ENCODE peak calls at places on chromosomes 1 and 21, in nine cellular contexts. C, G, V, T, L, U, H, I and K are unnamed samples.

GRCh38 chr1:91594383-91595065 is 93.9 kb downstream of the CDC7 start:
- DNase-seq in C (no peak), G (no peak), V (no peak), T (no peak), L (no peak), U (no peak), H (no peak), I (no peak), K (no peak)

GRCh38 chr1:17567582-17567981 is 28.1 kb downstream of the ARHGEF10L start:
- DNase-seq in C (no peak), G (no peak), V (no peak), T (no peak), L (no peak), U (no peak), H (no peak), I (no peak), K (no peak)

GRCh38 chr1:9093096-9093495 is 23.7 kb upstream of the SLC2A5 start:
- DNase-seq in C (no peak), G (no peak), V (no peak), T (no peak), L (no peak), U (no peak), H (no peak), I (no peak), K (no peak)

GRCh38 chr1:3061981-3062615 is 6.9 kb upstream of the PRDM16 start:
- DNase-seq in C (no peak), G (no peak), V (no peak), T (no peak), L (no peak), U (peak), H (no peak), I (no peak), K (no peak)

GRCh38 chr1:178634445-178634844 is 90.6 kb upstream of the RALGPS2 start:
- DNase-seq in C (no peak), G (no peak), V (no peak), T (peak), L (no peak), U (no peak), H (no peak), I (no peak), K (no peak)

GRCh38 chr1:231929311-231929710 is 302.7 kb downstream of the DISC1 start:
- DNase-seq in C (no peak), G (no peak), V (no peak), T (no peak), L (no peak), U (no peak), H (no peak), I (no peak), K (no peak)

GRCh38 chr1:161206411-161207140 is 4.4 kb downstream of the NDUFS2 start:
- DNase-seq in C (no peak), G (no peak), V (no peak), T (no peak), L (no peak), U (no peak), H (no peak), I (no peak), K (no peak)

GRCh38 chr1:1806890-1807289 is 28.6 kb upstream of the NADK start:
- DNase-seq in C (no peak), G (no peak), V (no peak), T (no peak), L (no peak), U (no peak), H (no peak), I (no peak), K (no peak)

GRCh38 chr1:162235261-162235780 is 141.3 kb downstream of the SPATA46 start:
- DNase-seq in C (no peak), G (no peak), V (no peak), T (peak), L (no peak), U (no peak), H (no peak), I (no peak), K (no peak)

GRCh38 chr1:181405584-181405983 is 77.7 kb upstream of the CACNA1E start:
- DNase-seq in C (no peak), G (no peak), V (no peak), T (no peak), L (no peak), U (no peak), H (no peak), I (no peak), K (no peak)

GRCh38 chr1:156376146-156376545 is 7.1 kb downstream of the RHBG start:
- DNase-seq in C (no peak), G (no peak), V (no peak), T (no peak), L (no peak), U (no peak), H (no peak), I (no peak), K (no peak)
- TF ChIP-seq CTCF in C (no peak), G (no peak), V (no peak), T (no peak), L (no peak), U (no peak), H (no peak), I (no peak), K (no peak)

DNA sequence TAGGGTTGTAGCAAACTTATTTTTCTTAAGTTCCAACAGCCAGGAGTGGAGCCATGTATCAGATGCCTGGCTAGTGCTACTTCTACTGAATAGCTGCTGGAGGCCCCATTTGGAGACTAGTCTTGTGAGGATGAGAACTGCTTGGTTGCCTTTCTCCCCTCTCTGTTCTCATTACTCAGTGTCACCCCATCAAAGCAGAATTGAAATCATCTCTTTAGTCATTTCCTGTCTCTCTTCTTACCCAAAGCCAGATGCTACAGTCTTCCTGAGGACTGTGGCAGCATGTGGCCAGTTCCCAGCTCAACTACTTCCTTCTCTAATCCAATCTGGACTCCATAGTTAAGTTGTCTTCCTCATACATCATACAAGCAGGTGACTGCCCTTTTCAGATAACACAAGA is 197.5 kb downstream of the BRINP2 start:
- DNase-seq in C (no peak), G (no peak), V (no peak), T (no peak), L (no peak), U (no peak), H (no peak), I (no peak), K (no peak)
- TF ChIP-seq CTCF in C (no peak), G (no peak), V (no peak), T (no peak), L (no peak), U (no peak), H (no peak), I (no peak), K (no peak)

DNA sequence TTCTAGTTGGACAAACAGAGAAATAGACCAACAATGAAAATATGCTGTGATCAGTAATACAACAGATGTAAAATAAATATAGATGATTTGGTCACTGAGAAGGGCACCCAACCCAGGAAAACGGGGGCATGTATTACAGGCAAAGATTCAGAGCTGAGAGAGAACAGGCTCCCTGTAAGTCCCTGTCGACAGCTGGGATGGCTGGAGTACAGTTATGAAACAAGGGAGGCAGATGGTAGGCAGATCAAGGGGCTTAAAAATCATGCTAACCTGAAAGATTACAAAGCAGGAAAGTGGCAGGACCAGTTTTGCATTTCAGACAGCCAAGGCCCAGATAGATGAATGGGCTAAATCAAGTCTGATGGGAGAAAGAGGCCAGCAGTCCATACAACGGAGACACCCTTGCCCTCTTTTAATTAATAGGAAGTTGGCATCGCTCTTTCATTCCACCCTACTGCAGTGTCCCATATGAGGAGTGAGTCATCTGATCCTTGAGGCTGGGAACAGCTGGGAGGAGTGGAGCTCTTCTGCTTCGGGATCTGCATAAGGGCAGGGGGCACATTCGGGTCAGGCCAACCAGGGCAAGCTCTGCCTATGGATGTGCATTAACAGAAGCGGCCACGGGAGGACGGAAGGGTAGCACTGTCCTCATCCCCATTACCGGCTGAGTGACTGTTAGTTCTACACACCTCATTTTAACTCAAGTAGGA is 171.1 kb downstream of the DAB1 start:
- DNase-seq in C (no peak), G (no peak), V (no peak), T (no peak), L (no peak), U (no peak), H (no peak), I (no peak), K (no peak)
- TF ChIP-seq CTCF in C (no peak), G (no peak), V (no peak), T (no peak), L (no peak), U (no peak), H (no peak), I (no peak), K (no peak)

DNA sequence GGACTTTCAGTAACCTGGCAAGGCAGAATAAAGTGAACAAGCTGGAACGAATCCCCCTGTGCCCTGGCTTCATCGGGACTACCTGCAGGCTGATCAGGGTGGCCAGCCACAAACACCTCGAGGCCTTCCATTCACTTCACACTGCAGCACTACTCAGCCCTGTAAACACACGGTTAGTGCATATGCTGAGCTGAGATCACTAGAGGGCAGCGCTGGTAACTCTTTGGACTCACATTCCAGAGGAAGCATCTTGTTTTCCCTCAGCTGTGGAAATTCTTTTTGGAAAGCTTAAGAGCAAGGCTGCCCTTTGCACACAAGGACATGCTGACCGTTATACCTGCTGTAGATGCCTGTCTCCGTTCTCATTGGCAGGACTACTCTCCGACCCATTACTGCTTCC is 32.1 kb downstream of the PCSK9 start:
- DNase-seq in C (no peak), G (peak), V (no peak), T (no peak), L (peak), U (no peak), H (no peak), I (peak), K (no peak)
- TF ChIP-seq CTCF in C (peak), G (peak), V (no peak), T (peak), L (no peak), U (no peak), H (no peak), I (no peak), K (no peak)

GRCh38 chr1:11335417-11336070 is 62.5 kb downstream of the UBIAD1 start:
- DNase-seq in C (peak), G (no peak), V (no peak), T (no peak), L (no peak), U (no peak), H (no peak), I (no peak), K (no peak)

GRCh38 chr1:11333631-11334030 is 60.6 kb downstream of the UBIAD1 start:
- DNase-seq in C (no peak), G (no peak), V (no peak), T (no peak), L (no peak), U (no peak), H (no peak), I (no peak), K (no peak)

GRCh38 chr1:11334261-11334804 is 61.3 kb downstream of the UBIAD1 start:
- DNase-seq in C (no peak), G (no peak), V (no peak), T (no peak), L (no peak), U (no peak), H (no peak), I (no peak), K (no peak)

GRCh38 chr1:11331874-11332546 is 59.0 kb downstream of the UBIAD1 start:
- DNase-seq in C (no peak), G (no peak), V (no peak), T (no peak), L (no peak), U (no peak), H (no peak), I (no peak), K (no peak)

DNA sequence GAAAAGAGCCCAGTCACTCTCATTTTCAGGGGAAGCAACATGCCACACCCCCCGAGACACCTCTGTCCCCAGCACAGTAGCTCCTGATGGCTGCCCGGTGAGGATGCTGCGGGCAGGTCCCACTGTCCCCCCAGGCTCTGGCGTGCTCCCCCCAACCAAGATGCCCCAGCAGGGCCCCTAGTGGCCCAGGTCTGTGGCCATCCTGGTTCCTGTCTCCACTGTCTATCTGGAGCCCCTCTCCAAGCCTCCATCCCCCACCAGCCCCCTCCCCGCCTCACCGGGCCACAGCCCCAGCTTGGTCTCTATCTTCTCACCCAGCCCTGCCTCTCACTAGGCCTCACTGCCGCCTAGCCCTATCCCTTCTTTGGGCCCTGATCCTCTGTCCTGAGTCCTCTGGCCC is 61.8 kb downstream of the UBIAD1 start:
- DNase-seq in C (no peak), G (no peak), V (no peak), T (no peak), L (no peak), U (no peak), H (no peak), I (no peak), K (no peak)
- TF ChIP-seq CTCF in C (no peak), G (no peak), V (no peak), T (no peak), L (no peak), U (no peak), H (no peak), I (no peak), K (no peak)

DNA sequence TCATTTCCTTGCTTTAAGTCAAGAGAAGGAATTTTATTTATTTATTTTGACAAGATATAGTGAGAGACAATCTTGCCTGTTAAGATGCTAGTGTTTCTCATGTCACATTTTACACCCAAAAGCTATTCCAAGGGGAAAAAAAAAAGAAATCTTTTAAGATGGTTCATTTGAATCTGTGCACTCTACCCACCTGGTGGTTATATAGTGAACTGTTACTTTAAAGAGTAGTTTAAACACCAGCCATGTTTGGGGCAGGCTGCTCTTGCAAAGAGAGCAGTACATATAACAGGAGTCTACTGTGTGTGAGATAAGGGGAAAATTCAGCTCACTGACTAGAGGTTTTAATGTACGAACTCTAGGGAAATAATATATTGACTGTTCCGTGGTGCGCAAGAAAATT is 3.3 kb upstream of the ELAVL4 start:
- DNase-seq in C (no peak), G (no peak), V (no peak), T (no peak), L (no peak), U (no peak), H (no peak), I (no peak), K (no peak)
- TF ChIP-seq CTCF in C (peak), G (peak), V (no peak), T (no peak), L (peak), U (no peak), H (no peak), I (no peak), K (peak)

DNA sequence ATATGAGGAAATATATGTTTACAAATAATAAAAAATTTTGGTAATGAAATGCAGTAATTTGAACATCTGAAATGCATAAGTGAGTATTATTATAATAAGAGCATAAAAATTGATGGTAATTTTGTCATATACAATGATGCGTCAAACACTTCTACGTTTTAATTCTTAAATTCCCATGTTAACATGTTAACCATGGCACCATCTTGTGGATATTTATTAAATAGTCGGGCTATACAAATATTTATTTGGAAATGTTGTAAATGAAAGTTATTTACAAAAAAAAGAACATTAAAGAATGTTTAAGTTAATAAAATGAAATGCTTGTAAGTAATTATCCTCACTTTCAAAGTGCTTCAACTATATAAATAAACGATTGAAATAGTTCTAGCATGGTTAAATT is 57.2 kb upstream of the C1orf185 start:
- DNase-seq in C (no peak), G (no peak), V (no peak), T (no peak), L (no peak), U (no peak), H (no peak), I (no peak), K (no peak)
- TF ChIP-seq CTCF in C (no peak), G (peak), V (no peak), T (no peak), L (no peak), U (no peak), H (peak), I (no peak), K (no peak)

GRCh38 chr21:46110499-46111192 is 12.7 kb downstream of the COL6A2 start:
- DNase-seq in C (no peak), G (no peak), V (no peak), T (no peak), L (peak), U (peak), H (peak), I (peak), K (peak)
- TF ChIP-seq CTCF in C (no peak), G (no peak), V (no peak), T (peak), L (no peak), U (no peak), H (no peak), I (no peak), K (no peak)